ENCODE peak calls at places on chromosomes 7 and 10, in six cellular contexts. J is Panc1, P is IMR-90, W is neuronal stem cell, R is NT2/D1, T is SJSA1. Y is an unnamed sample. For H3K4me1 and H3K27me3, the result is how much of the 10 kb centered on the place peaks cover.

GRCh38 chr10:86100581-86101061 is 266.0 kb downstream of the GRID1 start:
- DNase-seq in J (no peak), W (peak), T (peak), P (peak), R (no peak), Y (peak)

GRCh38 chr10:86363184-86363832 is 3.3 kb downstream of the GRID1 start:
- DNase-seq in T (no peak), R (peak), W (peak), P (no peak), J (no peak), Y (no peak)

GRCh38 chr7:128812514-128813168 is 17.6 kb upstream of the FLNC start:
- DNase-seq in P (no peak), T (no peak), W (no peak), J (no peak), R (no peak), Y (peak)

GRCh38 chr10:88920198-88920597 is 32.4 kb downstream of the ACTA2 start:
- DNase-seq in T (no peak), W (no peak), R (no peak), P (peak), J (no peak), Y (no peak)

GRCh38 chr10:88459523-88459922 is 123.6 kb downstream of the RNLS start:
- DNase-seq in R (no peak), J (no peak), W (no peak), P (no peak), T (no peak), Y (no peak)

GRCh38 chr7:98831641-98832221 is 38.1 kb downstream of the TMEM130 start:
- DNase-seq in J (no peak), P (peak), T (no peak), R (no peak), W (no peak), Y (peak)

GRCh38 chr10:34889004-34889869 is 74.1 kb upstream of the PARD3 start:
- DNase-seq in T (peak), J (no peak), P (no peak), W (no peak), R (no peak), Y (no peak)

GRCh38 chr10:5071411-5072198 is 22.6 kb upstream of the AKR1C3 start:
- DNase-seq in R (no peak), J (no peak), W (peak), T (peak), P (peak), Y (peak)

GRCh38 chr7:6558837-6559236 is 7.6 kb upstream of the GRID2IP start:
- DNase-seq in R (peak), J (no peak), P (peak), W (no peak), T (peak), Y (peak)

GRCh38 chr10:60626037-60626436 is 152.2 kb upstream of the CDK1 start:
- DNase-seq in T (no peak), W (no peak), R (no peak), P (no peak), J (no peak), Y (no peak)

GRCh38 chr7:21169667-21170605 is 257.9 kb upstream of the SP4 start:
- DNase-seq in T (no peak), R (peak), P (no peak), W (peak), J (no peak), Y (no peak)

GRCh38 chr7:77825140-77825539 is 26.6 kb downstream of the PHTF2 start:
- DNase-seq in R (no peak), P (no peak), W (no peak), J (no peak), T (no peak), Y (no peak)

GRCh38 chr10:79415736-79416577 is 29.5 kb downstream of the ZCCHC24 start:
- DNase-seq in T (no peak), R (no peak), W (no peak), J (no peak), P (no peak), Y (no peak)

GRCh38 chr10:89129850-89130396 is 77.2 kb downstream of the CH25H start:
- DNase-seq in J (no peak), T (no peak), R (no peak), P (peak), W (no peak), Y (no peak)

GRCh38 chr10:102311025-102311420 is 65.7 kb downstream of the GBF1 start:
- DNase-seq in R (no peak), T (no peak), W (no peak), J (no peak), P (peak), Y (no peak)

GRCh38 chr10:275680-276079 is 140.4 kb downstream of the ZMYND11 start:
- DNase-seq in P (no peak), J (no peak), R (no peak), W (no peak), T (no peak), Y (no peak)

GRCh38 chr10:91511549-91512330 is 101.6 kb downstream of the HECTD2 start:
- DNase-seq in R (no peak), P (peak), W (no peak), T (peak), J (no peak), Y (no peak)

GRCh38 chr10:19651549-19651948 is 164.7 kb upstream of the PLXDC2 start:
- DNase-seq in T (no peak), W (no peak), P (peak), R (no peak), J (no peak), Y (no peak)

GRCh38 chr10:96276426-96276825 is 5.1 kb upstream of the BLNK start:
- DNase-seq in J (no peak), P (no peak), T (no peak), R (no peak), W (no peak), Y (no peak)

GRCh38 chr7:133003052-133003910 is 78.6 kb downstream of the CHCHD3 start:
- DNase-seq in J (no peak), R (no peak), W (no peak), P (peak), T (no peak), Y (no peak)

GRCh38 chr7:149883452-149883861 is 9.7 kb downstream of the ATP6V0E2 start:
- DNase-seq in T (peak), W (peak), R (peak), J (no peak), P (peak), Y (peak)

GRCh38 chr10:70381491-70382421 is 669 bp downstream of the LRRC20 start:
- DNase-seq in R (no peak), J (no peak), P (peak), W (no peak), T (no peak), Y (peak)

GRCh38 chr7:45923290-45923689 is 2.2 kb upstream of the IGFBP3 start:
- DNase-seq in R (no peak), P (peak), J (no peak), W (peak), T (peak), Y (peak)

GRCh38 chr10:59958882-59959281 is 52.5 kb upstream of the CCDC6 start:
- DNase-seq in J (no peak), W (no peak), R (no peak), T (no peak), P (no peak), Y (no peak)

GRCh38 chr7:1643270-1644092 is 26.6 kb upstream of the ELFN1 start:
- DNase-seq in R (no peak), P (no peak), W (no peak), J (no peak), T (no peak), Y (no peak)

GRCh38 chr10:94016727-94017714 is 23.3 kb downstream of the PLCE1 start:
- DNase-seq in J (no peak), P (peak), R (no peak), T (no peak), W (no peak), Y (no peak)

GRCh38 chr7:134986363-134987231 is at the start of gene AGBL3:
- DNase-seq in P (peak), J (peak), W (peak), T (peak), R (peak), Y (peak)

GRCh38 chr7:27154901-27155815 is 1.3 kb downstream of the HOXA7 start:
- DNase-seq in P (no peak), R (no peak), W (no peak), T (no peak), J (no peak), Y (no peak)

GRCh38 chr10:44020322-44021111 is 364.4 kb downstream of the CXCL12 start:
- DNase-seq in T (no peak), P (no peak), R (no peak), W (no peak), J (no peak), Y (no peak)

GRCh38 chr7:1227814-1228534 is 4.7 kb upstream of the UNCX start:
- DNase-seq in P (no peak), R (no peak), W (no peak), J (no peak), T (no peak), Y (no peak)

GRCh38 chr10:58512470-58513188 is at the start of gene BICC1:
- DNase-seq in T (no peak), R (no peak), P (peak), W (peak), J (no peak), Y (peak)
- H3K4me3 ChIP-seq in T (peak), R (peak), P (peak), W (peak), J (peak), Y (peak)

DNA sequence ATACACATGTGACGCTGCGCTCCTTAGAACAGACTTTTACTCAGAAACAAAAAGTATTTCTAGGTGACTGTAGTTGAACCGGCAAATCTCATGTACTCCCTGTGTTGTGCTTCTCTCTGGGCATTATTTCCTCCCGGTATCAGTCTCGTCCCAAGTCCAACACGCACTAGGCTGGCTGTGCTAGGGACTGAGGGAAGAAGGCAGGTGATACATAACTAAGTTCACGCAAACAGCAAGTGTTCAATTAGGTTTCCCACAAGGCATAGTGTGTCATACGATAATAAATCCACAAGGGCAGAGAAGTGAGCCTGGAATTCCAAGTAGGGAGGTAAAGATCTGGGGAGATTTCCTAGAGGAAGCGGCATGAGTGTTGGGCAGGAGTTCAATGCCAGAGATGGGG is 20.4 kb downstream of the FAM53B start:
- DNase-seq in W (no peak), J (no peak), R (no peak), T (no peak), P (no peak), Y (no peak)
- H3K4me1 ChIP-seq in W (under half), J (under half), R (under half), T (under half), P (under half), Y (under half)

GRCh38 chr7:127616709-127617108 is 1.2 kb downstream of the PAX4 start:
- DNase-seq in R (no peak), W (no peak), P (no peak), T (no peak), J (no peak), Y (no peak)
- H3K27me3 ChIP-seq in R (under half), W (half or more), P (half or more), T (half or more), J (under half), Y (under half)

GRCh38 chr7:143227806-143228205 is 6.0 kb downstream of the TAS2R40 start:
- DNase-seq in W (no peak), J (no peak), T (no peak), R (no peak), P (no peak), Y (no peak)

GRCh38 chr7:143222782-143223181 is 945 bp downstream of the TAS2R40 start:
- DNase-seq in W (no peak), P (no peak), T (no peak), J (no peak), R (no peak), Y (no peak)

GRCh38 chr7:143225047-143225446 is 3.2 kb downstream of the TAS2R40 start:
- DNase-seq in W (no peak), J (no peak), P (no peak), T (no peak), R (no peak), Y (no peak)

GRCh38 chr7:143221737-143222136 is at the start of gene TAS2R40:
- DNase-seq in T (no peak), J (no peak), R (no peak), P (no peak), W (no peak), Y (no peak)

GRCh38 chr7:143223784-143224183 is 1.9 kb downstream of the TAS2R40 start:
- DNase-seq in T (no peak), R (no peak), W (no peak), J (no peak), P (no peak), Y (no peak)
- H3K4me3 ChIP-seq in T (no peak), R (no peak), W (no peak), J (no peak), P (no peak), Y (no peak)

GRCh38 chr7:73685311-73685710 is 1.9 kb downstream of the BUD23 start:
- DNase-seq in W (no peak), R (no peak), P (no peak), J (no peak), T (no peak), Y (no peak)
- H3K4me1 ChIP-seq in W (under half), R (under half), P (under half), J (under half), T (under half), Y (under half)

Y was measured in HAP-1.